ENCODE peak calls at places on chromosomes 7 and 10, in seven cellular contexts. Z is neuronal stem cell, X is IMR-90, E is H9, L is mesenchymal stem cell, S is trophoblast cell, B is H1. P is an unnamed sample.
A peak's percentile ranks its signal among the peaks of the same experiment; 100 is the strongest.

GRCh38 chr10:15796098-15796759 is 64.1 kb downstream of the MINDY3 start:
- DNase-seq in E (no peak), L (no peak), B (no peak), X (no peak), S (no peak), Z (no peak), P (no peak)

GRCh38 chr10:79056361-79056735 is 12.4 kb upstream of the ZMIZ1 start:
- DNase-seq in E (no peak), Z (no peak), S (no peak), B (no peak), L (no peak), X (no peak), P (no peak)

GRCh38 chr10:101793526-101793925 is 10.3 kb upstream of the NPM3 start:
- DNase-seq in S (no peak), B (no peak), E (no peak), L (no peak), Z (no peak), X (no peak), P (no peak)

GRCh38 chr10:44394696-44395383 is 9.9 kb upstream of the CXCL12 start:
- DNase-seq in X (no peak), B (no peak), E (no peak), Z (no peak), S (no peak), L (no peak), P (no peak)

GRCh38 chr10:117005454-117006055 is 568 bp upstream of the SHTN1 start:
- DNase-seq in X (no peak), Z (peak; percentile 26), B (no peak), L (peak; percentile 29), S (peak; percentile 11), E (peak; percentile 65), P (peak; percentile 64)

GRCh38 chr10:1290071-1290471 is 233.9 kb downstream of the WDR37 start:
- DNase-seq in Z (no peak), L (no peak), X (no peak), E (no peak), S (no peak), B (no peak), P (no peak)

GRCh38 chr7:19020711-19021110 is 96.7 kb downstream of the TWIST1 start:
- DNase-seq in X (peak; percentile 41), Z (no peak), S (peak; percentile 47), B (no peak), L (no peak), E (no peak), P (no peak)

GRCh38 chr10:34473174-34474059 is 341.7 kb downstream of the PARD3 start:
- DNase-seq in X (no peak), E (no peak), S (no peak), L (peak; percentile 3), B (no peak), Z (no peak), P (no peak)

GRCh38 chr10:131035779-131036178 is 275.7 kb downstream of the TCERG1L start:
- DNase-seq in E (no peak), B (no peak), X (no peak), L (no peak), Z (no peak), S (no peak), P (no peak)

GRCh38 chr10:19226025-19226424 is 177.4 kb downstream of the MALRD1 start:
- DNase-seq in B (no peak), Z (no peak), S (no peak), X (no peak), E (no peak), L (no peak), P (no peak)

GRCh38 chr7:101953248-101953819 is 135.9 kb downstream of the CUX1 start:
- DNase-seq in E (no peak), L (peak; percentile 98), S (no peak), X (peak; percentile 92), B (no peak), Z (no peak), P (no peak)

GRCh38 chr7:155205368-155206285 is 92.1 kb upstream of the INSIG1 start:
- DNase-seq in X (peak; percentile 99), B (no peak), E (peak; percentile 73), S (peak; percentile 93), Z (no peak), L (peak; percentile 99), P (peak; percentile 69)

GRCh38 chr10:49661291-49661856 is 18.1 kb upstream of the C10orf53 start:
- DNase-seq in X (no peak), E (peak; percentile 28), Z (no peak), S (no peak), B (no peak), L (no peak), P (no peak)

GRCh38 chr10:117597216-117597615 is 54.7 kb downstream of the EMX2 start:
- DNase-seq in E (no peak), Z (no peak), B (no peak), S (peak; percentile 8), L (peak; percentile 38), X (no peak), P (no peak)

GRCh38 chr10:133353202-133353959 is 4.4 kb downstream of the FUOM start:
- DNase-seq in B (no peak), S (no peak), L (no peak), X (no peak), Z (no peak), E (no peak), P (no peak)

GRCh38 chr7:82729172-82730030 is 285.8 kb upstream of the CACNA2D1 start:
- DNase-seq in E (no peak), B (no peak), X (peak; percentile 60), L (peak; percentile 60), Z (peak; percentile 29), S (no peak), P (peak; percentile 55)

GRCh38 chr10:110681023-110681681 is 37.0 kb downstream of the RBM20 start:
- DNase-seq in S (peak; percentile 25), B (no peak), E (peak; percentile 79), Z (peak; percentile 41), L (peak; percentile 51), X (peak; percentile 31), P (peak; percentile 91)

GRCh38 chr7:16989883-16990413 is 108.2 kb upstream of the AGR3 start:
- DNase-seq in B (no peak), L (peak; percentile 74), S (peak; percentile 89), Z (no peak), X (peak; percentile 80), E (no peak), P (no peak)

DNA sequence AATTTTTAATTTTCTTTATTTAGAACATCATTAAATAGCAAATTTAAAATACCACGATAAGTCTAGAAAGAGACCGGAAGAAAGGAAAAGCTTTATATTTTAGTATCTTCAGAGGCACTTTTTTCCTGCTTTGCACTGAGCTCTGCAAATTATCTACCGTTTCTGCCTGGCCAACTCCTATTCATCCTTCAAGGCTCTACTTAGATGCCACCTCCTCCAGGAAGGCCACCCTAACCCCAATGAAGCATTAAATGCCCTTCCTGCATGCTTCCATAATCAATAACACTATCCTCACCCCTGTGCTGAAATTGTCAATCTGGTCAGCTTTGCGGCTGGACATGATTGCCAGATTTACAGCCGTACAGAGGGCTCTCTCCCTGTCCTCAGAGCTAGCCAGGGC is 141.8 kb upstream of the CHST15 start:
- DNase-seq in L (no peak), E (no peak), B (no peak), Z (no peak), X (no peak), S (no peak), P (no peak)
- H4K8ac ChIP-seq in L (no peak overlapping the region), E (no peak overlapping the region), B (no peak overlapping the region), Z (no peak overlapping the region), X (no peak overlapping the region), S (no peak overlapping the region), P (no peak overlapping the region)

GRCh38 chr10:95277614-95278013 is 13.2 kb downstream of the PDLIM1 start:
- DNase-seq in X (no peak), Z (no peak), B (no peak), L (peak; percentile 46), S (no peak), E (no peak), P (no peak)

GRCh38 chr10:95275726-95276366 is 15.0 kb downstream of the PDLIM1 start:
- DNase-seq in Z (no peak), S (no peak), B (no peak), X (peak; percentile 83), E (no peak), L (peak; percentile 51), P (no peak)

GRCh38 chr10:95276367-95277200 is 14.2 kb downstream of the PDLIM1 start:
- DNase-seq in S (no peak), L (peak; percentile 57), X (no peak), B (no peak), Z (no peak), E (no peak), P (no peak)

GRCh38 chr10:95277201-95277570 is 13.6 kb downstream of the PDLIM1 start:
- DNase-seq in E (no peak), B (no peak), Z (no peak), L (no peak), X (no peak), S (no peak), P (no peak)

DNA sequence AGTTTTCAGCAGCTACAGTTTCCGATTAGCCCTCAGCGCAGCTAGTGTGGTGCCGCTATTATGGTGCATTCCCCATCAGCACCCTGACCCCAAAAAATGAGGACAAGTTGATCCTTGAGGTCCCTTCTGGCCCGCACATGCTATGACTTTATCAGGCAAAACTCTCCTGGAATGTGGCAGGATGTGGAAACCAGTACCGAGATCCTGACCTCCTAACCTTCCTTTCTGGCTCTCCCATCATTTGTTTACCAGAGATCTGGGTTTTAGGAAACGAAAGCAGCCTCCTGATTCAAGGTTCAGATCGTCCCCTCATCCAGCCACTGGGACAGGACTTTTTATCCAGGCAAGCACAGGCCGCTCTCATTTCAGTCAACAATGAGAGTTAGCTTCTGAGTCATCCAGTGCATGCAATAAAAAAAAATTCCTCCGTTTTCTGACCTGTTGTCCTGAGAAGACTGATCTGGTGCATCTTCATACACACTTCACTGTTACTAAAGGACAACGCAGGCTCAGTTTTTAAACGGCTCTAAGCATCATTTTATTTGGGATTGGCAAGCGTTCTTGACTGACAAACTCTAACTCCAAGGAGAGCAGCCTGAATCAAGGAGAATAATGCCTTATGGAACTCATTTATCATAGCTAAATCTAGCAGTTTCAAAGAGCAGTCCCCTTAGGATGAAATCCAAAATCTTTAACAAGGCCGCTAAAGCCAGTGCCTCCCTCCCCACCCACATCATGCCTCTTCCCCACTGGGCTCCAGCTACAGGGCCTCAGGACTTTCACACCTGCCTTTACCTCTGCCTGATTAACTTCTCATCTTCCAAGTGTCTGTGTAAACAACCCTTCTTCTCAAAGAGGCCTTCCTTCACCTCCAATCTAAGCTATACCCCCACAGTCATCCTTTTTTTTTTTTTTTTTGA is 17.1 kb downstream of the PDLIM1 start:
- DNase-seq in S (no peak), E (no peak), B (no peak), Z (no peak), L (peak; percentile 96), X (peak; percentile 94), P (peak; percentile 62)
- H3K4ac ChIP-seq in S (peak overlapping the region; percentile 43), E (no peak overlapping the region), B (no peak overlapping the region), Z (no peak overlapping the region), L (no peak overlapping the region), X (peak overlapping the region; percentile 93), P (no peak overlapping the region)

GRCh38 chr7:135074096-135074495 is 73.8 kb upstream of the TMEM140 start:
- DNase-seq in Z (no peak), E (no peak), S (no peak), L (no peak), X (no peak), B (no peak), P (no peak)
- H4K8ac ChIP-seq in Z (no peak overlapping the region), E (no peak overlapping the region), S (no peak overlapping the region), L (no peak overlapping the region), X (no peak overlapping the region), B (no peak overlapping the region), P (no peak overlapping the region)

DNA sequence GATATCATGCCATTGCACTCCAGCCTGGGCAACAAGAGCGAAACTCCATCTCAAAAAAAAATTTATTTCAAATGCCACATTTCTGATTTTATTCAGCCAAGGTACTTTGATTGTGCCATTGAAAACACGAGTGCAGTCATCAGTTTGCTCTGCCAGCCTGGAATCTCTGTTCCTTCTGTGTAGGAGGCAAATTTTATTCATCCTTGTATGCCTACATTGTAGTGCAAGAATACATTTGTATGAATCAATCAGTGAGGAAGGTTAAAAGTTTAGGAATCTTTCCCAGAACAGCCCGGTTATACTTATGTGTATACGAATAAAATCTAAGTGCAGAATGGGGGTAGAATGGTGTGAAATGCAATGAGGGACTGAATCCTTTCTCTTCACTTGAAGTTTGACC is 886 bp upstream of the TET1 start:
- DNase-seq in S (no peak), E (no peak), B (no peak), L (no peak), X (peak; percentile 14), Z (no peak), P (no peak)
- H3K4ac ChIP-seq in S (no peak overlapping the region), E (no peak overlapping the region), B (no peak overlapping the region), L (no peak overlapping the region), X (no peak overlapping the region), Z (no peak overlapping the region), P (no peak overlapping the region)

P was measured in mesendoderm.